ENCODE peak calls at places on chromosomes 13 and 19, in eight cellular contexts. C, G, B, W, P, U, I and H are unnamed samples.

GRCh38 chr13:114124921-114125320 is 7.5 kb downstream of the RASA3 start:
- DNase-seq in C (no peak), G (no peak), B (peak), W (peak), P (peak), U (no peak), I (no peak), H (no peak)

GRCh38 chr13:96181886-96182285 is 92.0 kb downstream of the HS6ST3 start:
- DNase-seq in C (no peak), G (no peak), B (no peak), W (no peak), P (no peak), U (no peak), I (no peak), H (no peak)

GRCh38 chr13:112903071-112903577 is 65.9 kb upstream of the MCF2L start:
- DNase-seq in C (no peak), G (no peak), B (no peak), W (no peak), P (no peak), U (no peak), I (no peak), H (no peak)

GRCh38 chr13:30744056-30744684 is 8.8 kb downstream of the ALOX5AP start:
- DNase-seq in C (no peak), G (peak), B (peak), W (peak), P (peak), U (peak), I (no peak), H (no peak)

GRCh38 chr13:95784161-95784880 is 107.4 kb downstream of the DNAJC3 start:
- DNase-seq in C (no peak), G (peak), B (peak), W (peak), P (peak), U (no peak), I (peak), H (no peak)

GRCh38 chr19:48674216-48674809 is 1.5 kb upstream of the NTN5 start:
- DNase-seq in C (no peak), G (no peak), B (no peak), W (no peak), P (no peak), U (no peak), I (no peak), H (no peak)

GRCh38 chr13:102935896-102936321 is 90.1 kb downstream of the ERCC5 start:
- DNase-seq in C (no peak), G (no peak), B (no peak), W (no peak), P (no peak), U (no peak), I (no peak), H (no peak)

GRCh38 chr19:56026769-56027168 is 40.2 kb downstream of the NLRP5 start:
- DNase-seq in C (no peak), G (no peak), B (no peak), W (no peak), P (no peak), U (no peak), I (no peak), H (no peak)

GRCh38 chr13:111429064-111429558 is 108.7 kb downstream of the TEX29 start:
- DNase-seq in C (peak), G (peak), B (peak), W (peak), P (peak), U (peak), I (no peak), H (no peak)

DNA sequence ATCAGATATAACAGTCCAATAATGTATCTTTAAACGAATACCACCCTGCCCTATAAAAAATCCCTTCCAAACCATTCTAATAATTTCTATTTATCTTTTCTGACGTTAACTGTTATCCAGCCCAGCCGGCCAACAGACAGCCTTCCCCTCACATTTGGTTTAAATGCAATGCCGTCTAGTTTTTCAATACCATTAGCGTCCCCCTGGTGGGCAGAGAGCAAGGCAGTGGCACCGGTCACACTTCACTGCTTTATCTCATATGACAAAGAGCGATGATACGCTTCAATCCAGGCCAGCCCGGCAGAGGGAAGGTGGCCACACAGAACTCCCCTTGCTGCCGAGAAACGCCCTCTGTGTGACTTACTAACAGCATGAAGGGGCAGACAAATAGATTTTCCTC is 402.1 kb upstream of the ZNF507 start:
- DNase-seq in C (peak), G (no peak), B (no peak), W (no peak), P (no peak), U (no peak), I (no peak), H (no peak)
- TF ChIP-seq CTCF in C (no peak), G (peak), B (no peak), W (no peak), P (no peak), U (no peak), I (no peak), H (no peak)

GRCh38 chr13:48679941-48680630 is 26.4 kb downstream of the CYSLTR2 start:
- DNase-seq in C (no peak), G (no peak), B (no peak), W (no peak), P (no peak), U (no peak), I (no peak), H (no peak)

GRCh38 chr13:48680756-48681392 is 27.1 kb downstream of the CYSLTR2 start:
- DNase-seq in C (no peak), G (no peak), B (no peak), W (no peak), P (no peak), U (no peak), I (no peak), H (no peak)

GRCh38 chr13:48678316-48678715 is 24.6 kb downstream of the CYSLTR2 start:
- DNase-seq in C (no peak), G (no peak), B (no peak), W (no peak), P (no peak), U (no peak), I (no peak), H (no peak)

GRCh38 chr13:48675247-48675646 is 21.5 kb downstream of the CYSLTR2 start:
- DNase-seq in C (no peak), G (no peak), B (no peak), W (no peak), P (no peak), U (no peak), I (no peak), H (no peak)
- TF ChIP-seq CTCF in C (no peak), G (no peak), B (no peak), W (no peak), P (no peak), U (no peak), I (no peak), H (no peak)

DNA sequence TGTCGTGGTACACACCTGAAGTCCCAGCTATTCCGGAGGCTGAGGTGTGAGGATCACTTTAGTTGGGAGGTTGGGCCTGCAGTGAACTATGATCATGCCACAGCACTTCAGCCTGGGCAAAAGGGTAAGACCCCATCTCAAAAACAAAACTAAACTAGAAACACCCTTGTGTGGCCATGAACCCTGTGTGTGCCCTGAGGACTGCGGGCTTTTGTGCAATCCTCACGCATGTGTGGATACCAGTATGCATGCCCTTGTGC is 1.1 kb upstream of the EGLN2 start:
- DNase-seq in C (no peak), G (no peak), B (no peak), W (no peak), P (no peak), U (no peak), I (no peak), H (no peak)
- TF ChIP-seq CTCF in C (no peak), G (no peak), B (no peak), W (no peak), P (no peak), U (no peak), I (no peak), H (no peak)

GRCh38 chr19:14347999-14348889 is 33.0 kb upstream of the ADGRE5 start:
- DNase-seq in C (peak), G (peak), B (peak), W (peak), P (peak), U (no peak), I (no peak), H (peak)

GRCh38 chr19:14345364-14345763 is 35.9 kb upstream of the ADGRE5 start:
- DNase-seq in C (no peak), G (no peak), B (no peak), W (no peak), P (no peak), U (no peak), I (no peak), H (no peak)

GRCh38 chr19:14343286-14343685 is 38.0 kb upstream of the ADGRE5 start:
- DNase-seq in C (no peak), G (no peak), B (no peak), W (no peak), P (no peak), U (no peak), I (no peak), H (no peak)

GRCh38 chr19:14349426-14349825 is 31.8 kb upstream of the ADGRE5 start:
- DNase-seq in C (no peak), G (no peak), B (no peak), W (no peak), P (no peak), U (no peak), I (no peak), H (no peak)

GRCh38 chr19:14346279-14346678 is 35.0 kb upstream of the ADGRE5 start:
- DNase-seq in C (no peak), G (no peak), B (no peak), W (no peak), P (no peak), U (no peak), I (no peak), H (no peak)
- TF ChIP-seq CTCF in C (no peak), G (no peak), B (no peak), W (no peak), P (no peak), U (no peak), I (no peak), H (no peak)

GRCh38 chr19:2426661-2427322 is 594 bp downstream of the TIMM13 start:
- DNase-seq in C (peak), G (peak), B (no peak), W (peak), P (peak), U (peak), I (no peak), H (peak)
- TF ChIP-seq CTCF in C (no peak), G (no peak), B (no peak), W (no peak), P (no peak), U (peak), I (no peak), H (no peak)

GRCh38 chr19:10554760-10555612 is 10.8 kb downstream of the KRI1 start:
- DNase-seq in C (no peak), G (no peak), B (no peak), W (peak), P (no peak), U (no peak), I (no peak), H (no peak)
- TF ChIP-seq CTCF in C (no peak), G (no peak), B (no peak), W (peak), P (no peak), U (peak), I (no peak), H (no peak)